ENCODE peak calls at places on chromosomes 4 and X, in ten cellular contexts. One of them, this sample, is unnamed.
A peak's percentile ranks its signal among the peaks of the same experiment; 100 is the strongest.

GRCh38 chr4:2688697-2689096 is 67.4 kb downstream of the TNIP2 start:
- DNase-seq in esophagus squamous epithelium: no peak
- DNase-seq in testis: no peak
- DNase-seq in tibial nerve: no peak
- DNase-seq in heart left ventricle: no peak
- DNase-seq in H1: no peak
- DNase-seq in adrenal gland: no peak
- DNase-seq in stomach: no peak
- DNase-seq in suprapubic skin: no peak
- DNase-seq in spleen: no peak
- DNase-seq in this sample: no peak

GRCh38 chr4:168741281-168742173 is 244.7 kb downstream of the PALLD start:
- DNase-seq in testis: no peak
- DNase-seq in stomach: no peak
- DNase-seq in heart left ventricle: no peak
- DNase-seq in tibial nerve: no peak
- DNase-seq in esophagus squamous epithelium: no peak
- DNase-seq in H1: no peak
- DNase-seq in spleen: no peak
- DNase-seq in suprapubic skin: no peak
- DNase-seq in adrenal gland: no peak
- DNase-seq in this sample: no peak

GRCh38 chr4:24164054-24164453 is 274.2 kb upstream of the PPARGC1A start:
- DNase-seq in testis: no peak
- DNase-seq in suprapubic skin: no peak
- DNase-seq in esophagus squamous epithelium: no peak
- DNase-seq in tibial nerve: no peak
- DNase-seq in H1: no peak
- DNase-seq in adrenal gland: no peak
- DNase-seq in heart left ventricle: no peak
- DNase-seq in stomach: no peak
- DNase-seq in spleen: no peak
- DNase-seq in this sample: no peak

GRCh38 chr4:134345249-134345648 is 143.7 kb upstream of the PABPC4L start:
- DNase-seq in esophagus squamous epithelium: no peak
- DNase-seq in spleen: no peak
- DNase-seq in suprapubic skin: no peak
- DNase-seq in stomach: no peak
- DNase-seq in testis: no peak
- DNase-seq in adrenal gland: no peak
- DNase-seq in H1: no peak
- DNase-seq in heart left ventricle: no peak
- DNase-seq in tibial nerve: no peak
- DNase-seq in this sample: no peak

GRCh38 chrX:121598356-121598755 is 550.9 kb downstream of the GLUD2 start:
- DNase-seq in stomach: no peak
- DNase-seq in spleen: no peak
- DNase-seq in testis: no peak
- DNase-seq in adrenal gland: no peak
- DNase-seq in H1: no peak
- DNase-seq in tibial nerve: no peak
- DNase-seq in heart left ventricle: no peak
- DNase-seq in suprapubic skin: no peak
- DNase-seq in esophagus squamous epithelium: no peak
- DNase-seq in this sample: no peak

GRCh38 chr4:186762361-186762760 is 38.7 kb upstream of the FAT1 start:
- DNase-seq in H1: no peak
- DNase-seq in esophagus squamous epithelium: no peak
- DNase-seq in heart left ventricle: no peak
- DNase-seq in adrenal gland: no peak
- DNase-seq in testis: no peak
- DNase-seq in stomach: no peak
- DNase-seq in spleen: no peak
- DNase-seq in suprapubic skin: no peak
- DNase-seq in tibial nerve: no peak
- DNase-seq in this sample: no peak

GRCh38 chr4:45897934-45898585 is 225.8 kb downstream of the GABRG1 start:
- DNase-seq in testis: no peak
- DNase-seq in adrenal gland: no peak
- DNase-seq in spleen: no peak
- DNase-seq in suprapubic skin: no peak
- DNase-seq in heart left ventricle: no peak
- DNase-seq in H1: no peak
- DNase-seq in tibial nerve: no peak
- DNase-seq in stomach: no peak
- DNase-seq in esophagus squamous epithelium: no peak
- DNase-seq in this sample: no peak

GRCh38 chr4:125620066-125620850 is 305.5 kb downstream of the FAT4 start:
- DNase-seq in adrenal gland: no peak
- DNase-seq in H1: no peak
- DNase-seq in suprapubic skin: no peak
- DNase-seq in heart left ventricle: no peak
- DNase-seq in stomach: no peak
- DNase-seq in tibial nerve: no peak
- DNase-seq in spleen: no peak
- DNase-seq in esophagus squamous epithelium: no peak
- DNase-seq in testis: no peak
- DNase-seq in this sample: no peak

GRCh38 chrX:95058815-95059214 is 1384.8 kb downstream of the FAM133A start:
- DNase-seq in suprapubic skin: no peak
- DNase-seq in testis: no peak
- DNase-seq in stomach: no peak
- DNase-seq in H1: no peak
- DNase-seq in heart left ventricle: no peak
- DNase-seq in esophagus squamous epithelium: no peak
- DNase-seq in spleen: no peak
- DNase-seq in adrenal gland: no peak
- DNase-seq in tibial nerve: no peak
- DNase-seq in this sample: no peak

GRCh38 chr4:125938541-125938940 is 623.8 kb downstream of the FAT4 start:
- DNase-seq in suprapubic skin: no peak
- DNase-seq in spleen: no peak
- DNase-seq in stomach: no peak
- DNase-seq in adrenal gland: no peak
- DNase-seq in tibial nerve: no peak
- DNase-seq in esophagus squamous epithelium: no peak
- DNase-seq in H1: no peak
- DNase-seq in heart left ventricle: no peak
- DNase-seq in testis: no peak
- DNase-seq in this sample: no peak

GRCh38 chr4:152618971-152619370 is 60.8 kb downstream of the TMEM154 start:
- DNase-seq in spleen: no peak
- DNase-seq in H1: no peak
- DNase-seq in tibial nerve: no peak
- DNase-seq in adrenal gland: no peak
- DNase-seq in suprapubic skin: no peak
- DNase-seq in stomach: no peak
- DNase-seq in heart left ventricle: no peak
- DNase-seq in testis: no peak
- DNase-seq in esophagus squamous epithelium: no peak
- DNase-seq in this sample: no peak

GRCh38 chr4:152620915-152621314 is 58.9 kb downstream of the TMEM154 start:
- DNase-seq in tibial nerve: no peak
- DNase-seq in heart left ventricle: no peak
- DNase-seq in adrenal gland: no peak
- DNase-seq in suprapubic skin: no peak
- DNase-seq in esophagus squamous epithelium: no peak
- DNase-seq in testis: no peak
- DNase-seq in stomach: no peak
- DNase-seq in H1: no peak
- DNase-seq in spleen: no peak
- DNase-seq in this sample: no peak

GRCh38 chr4:152619556-152619955 is 60.2 kb downstream of the TMEM154 start:
- DNase-seq in stomach: no peak
- DNase-seq in H1: no peak
- DNase-seq in spleen: no peak
- DNase-seq in tibial nerve: no peak
- DNase-seq in esophagus squamous epithelium: no peak
- DNase-seq in heart left ventricle: no peak
- DNase-seq in adrenal gland: no peak
- DNase-seq in suprapubic skin: no peak
- DNase-seq in testis: no peak
- DNase-seq in this sample: no peak

GRCh38 chr4:152616804-152617203 is 63.0 kb downstream of the TMEM154 start:
- DNase-seq in heart left ventricle: no peak
- DNase-seq in esophagus squamous epithelium: no peak
- DNase-seq in adrenal gland: no peak
- DNase-seq in tibial nerve: no peak
- DNase-seq in H1: no peak
- DNase-seq in spleen: no peak
- DNase-seq in testis: no peak
- DNase-seq in stomach: no peak
- DNase-seq in suprapubic skin: no peak
- DNase-seq in this sample: no peak

DNA sequence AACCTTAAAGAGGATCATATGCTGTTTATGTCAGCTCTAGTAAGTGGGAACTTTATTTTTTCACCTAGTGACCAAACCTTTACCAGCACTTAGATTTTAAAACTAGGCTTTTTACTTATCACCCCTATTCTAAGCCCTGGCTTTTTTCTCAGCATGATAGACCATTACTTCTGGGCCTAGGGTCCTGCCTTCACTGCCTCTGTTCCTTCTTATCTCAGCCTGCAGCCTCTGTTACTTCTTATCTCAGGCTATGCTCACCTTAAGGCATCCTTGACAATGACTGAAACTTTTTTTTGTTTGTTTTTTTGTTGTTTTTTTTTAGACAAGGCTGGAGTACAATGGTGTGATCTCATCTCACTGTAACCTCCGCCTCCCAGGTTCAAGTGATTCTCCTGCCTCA is 59.6 kb downstream of the TMEM154 start:
- DNase-seq in testis: no peak
- DNase-seq in H1: no peak
- DNase-seq in heart left ventricle: no peak
- DNase-seq in stomach: no peak
- DNase-seq in spleen: no peak
- DNase-seq in tibial nerve: no peak
- DNase-seq in esophagus squamous epithelium: no peak
- DNase-seq in adrenal gland: no peak
- DNase-seq in suprapubic skin: no peak
- DNase-seq in this sample: no peak
- TF ChIP-seq POLR2A in testis: no peak
- TF ChIP-seq POLR2A in H1: no peak
- TF ChIP-seq POLR2A in heart left ventricle: no peak
- TF ChIP-seq POLR2A in stomach: no peak
- TF ChIP-seq POLR2A in spleen: no peak
- TF ChIP-seq POLR2A in tibial nerve: no peak
- TF ChIP-seq POLR2A in esophagus squamous epithelium: no peak
- TF ChIP-seq POLR2A in adrenal gland: no peak
- TF ChIP-seq POLR2A in suprapubic skin: no peak
- TF ChIP-seq POLR2A in this sample: no peak

GRCh38 chr4:82833696-82834313 is 35.2 kb upstream of the SCD5 start:
- DNase-seq in testis: no peak
- DNase-seq in esophagus squamous epithelium: no peak
- DNase-seq in heart left ventricle: no peak
- DNase-seq in suprapubic skin: no peak
- DNase-seq in stomach: no peak
- DNase-seq in H1: no peak
- DNase-seq in adrenal gland: peak; percentile 19
- DNase-seq in tibial nerve: no peak
- DNase-seq in spleen: no peak
- DNase-seq in this sample: no peak
- H3K36me3 ChIP-seq in testis: no peaks in the 10 kb centered on the region
- H3K36me3 ChIP-seq in esophagus squamous epithelium: peaks cover 3% of the 10 kb centered on the region
- H3K36me3 ChIP-seq in heart left ventricle: peaks cover 80% of the 10 kb centered on the region
- H3K36me3 ChIP-seq in suprapubic skin: peaks cover 54% of the 10 kb centered on the region
- H3K36me3 ChIP-seq in stomach: peaks cover 68% of the 10 kb centered on the region
- H3K36me3 ChIP-seq in H1: no peaks in the 10 kb centered on the region
- H3K36me3 ChIP-seq in adrenal gland: peaks cover 43% of the 10 kb centered on the region
- H3K36me3 ChIP-seq in tibial nerve: no peaks in the 10 kb centered on the region
- H3K36me3 ChIP-seq in spleen: peaks cover 87% of the 10 kb centered on the region
- H3K36me3 ChIP-seq in this sample: peaks cover 12% of the 10 kb centered on the region

DNA sequence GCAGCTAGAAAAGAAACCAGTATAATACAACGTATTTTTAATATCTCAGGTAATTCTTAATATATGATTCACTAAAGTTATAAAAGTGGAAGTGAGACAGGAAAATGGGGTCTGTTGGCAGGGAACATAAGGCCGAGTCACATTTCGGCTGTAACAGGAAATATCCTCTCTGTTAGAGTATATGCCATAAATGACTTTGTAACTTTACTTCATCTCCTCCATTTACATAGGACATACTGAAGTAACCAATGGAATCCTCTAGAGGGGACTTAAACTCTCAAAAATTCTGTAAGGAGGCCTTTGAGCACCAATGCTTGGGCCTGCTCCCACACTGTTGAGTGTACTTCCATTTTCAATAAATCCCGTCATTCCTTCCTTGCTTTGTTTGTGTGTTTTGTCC is 71.3 kb downstream of the ANKRD17 start:
- DNase-seq in H1: no peak
- DNase-seq in heart left ventricle: no peak
- DNase-seq in testis: no peak
- DNase-seq in suprapubic skin: no peak
- DNase-seq in stomach: no peak
- DNase-seq in esophagus squamous epithelium: no peak
- DNase-seq in adrenal gland: no peak
- DNase-seq in spleen: no peak
- DNase-seq in tibial nerve: no peak
- DNase-seq in this sample: no peak
- TF ChIP-seq POLR2A in H1: no peak
- TF ChIP-seq POLR2A in heart left ventricle: no peak
- TF ChIP-seq POLR2A in testis: no peak
- TF ChIP-seq POLR2A in suprapubic skin: no peak
- TF ChIP-seq POLR2A in stomach: no peak
- TF ChIP-seq POLR2A in esophagus squamous epithelium: no peak
- TF ChIP-seq POLR2A in adrenal gland: no peak
- TF ChIP-seq POLR2A in spleen: no peak
- TF ChIP-seq POLR2A in tibial nerve: no peak
- TF ChIP-seq POLR2A in this sample: no peak

GRCh38 chr4:73721419-73721818 is 18.9 kb upstream of the CXCL8 start:
- DNase-seq in heart left ventricle: no peak
- DNase-seq in esophagus squamous epithelium: no peak
- DNase-seq in suprapubic skin: no peak
- DNase-seq in testis: no peak
- DNase-seq in spleen: no peak
- DNase-seq in stomach: no peak
- DNase-seq in adrenal gland: no peak
- DNase-seq in tibial nerve: peak; percentile 52
- DNase-seq in H1: no peak
- DNase-seq in this sample: no peak
- H3K36me3 ChIP-seq in heart left ventricle: no peaks in the 10 kb centered on the region
- H3K36me3 ChIP-seq in esophagus squamous epithelium: no peaks in the 10 kb centered on the region
- H3K36me3 ChIP-seq in suprapubic skin: no peaks in the 10 kb centered on the region
- H3K36me3 ChIP-seq in testis: no peaks in the 10 kb centered on the region
- H3K36me3 ChIP-seq in spleen: no peaks in the 10 kb centered on the region
- H3K36me3 ChIP-seq in stomach: no peaks in the 10 kb centered on the region
- H3K36me3 ChIP-seq in adrenal gland: no peaks in the 10 kb centered on the region
- H3K36me3 ChIP-seq in tibial nerve: no peaks in the 10 kb centered on the region
- H3K36me3 ChIP-seq in H1: no peaks in the 10 kb centered on the region
- H3K36me3 ChIP-seq in this sample: no peaks in the 10 kb centered on the region

GRCh38 chr4:154551872-154552686 is 1.9 kb upstream of the PLRG1 start:
- DNase-seq in adrenal gland: peak; percentile 81
- DNase-seq in suprapubic skin: peak; percentile 86
- DNase-seq in esophagus squamous epithelium: peak; percentile 2
- DNase-seq in spleen: peak; percentile 87
- DNase-seq in testis: peak; percentile 85
- DNase-seq in tibial nerve: peak; percentile 77
- DNase-seq in stomach: peak; percentile 78
- DNase-seq in H1: no peak
- DNase-seq in heart left ventricle: peak; percentile 78
- DNase-seq in this sample: peak; percentile 86

GRCh38 chr4:154545689-154546088 is 4.5 kb downstream of the PLRG1 start:
- DNase-seq in testis: no peak
- DNase-seq in suprapubic skin: no peak
- DNase-seq in adrenal gland: no peak
- DNase-seq in tibial nerve: no peak
- DNase-seq in stomach: no peak
- DNase-seq in esophagus squamous epithelium: no peak
- DNase-seq in H1: no peak
- DNase-seq in heart left ventricle: no peak
- DNase-seq in spleen: no peak
- DNase-seq in this sample: no peak

GRCh38 chr4:154549894-154550790 is at the start of gene PLRG1:
- DNase-seq in spleen: peak; percentile 99
- DNase-seq in esophagus squamous epithelium: peak; percentile 72
- DNase-seq in H1: peak; percentile 82
- DNase-seq in heart left ventricle: peak; percentile 98
- DNase-seq in stomach: peak; percentile 98
- DNase-seq in testis: peak; percentile 97
- DNase-seq in adrenal gland: peak; percentile 98
- DNase-seq in tibial nerve: peak; percentile 94
- DNase-seq in suprapubic skin: peak; percentile 97
- DNase-seq in this sample: peak; percentile 97
- TF ChIP-seq POLR2A in spleen: no peak
- TF ChIP-seq POLR2A in esophagus squamous epithelium: peak; percentile 30
- TF ChIP-seq POLR2A in H1: peak; percentile 85
- TF ChIP-seq POLR2A in heart left ventricle: peak; percentile 75
- TF ChIP-seq POLR2A in stomach: peak; percentile 55
- TF ChIP-seq POLR2A in testis: peak; percentile 21
- TF ChIP-seq POLR2A in adrenal gland: peak; percentile 72
- TF ChIP-seq POLR2A in tibial nerve: peak; percentile 76
- TF ChIP-seq POLR2A in suprapubic skin: no peak
- TF ChIP-seq POLR2A in this sample: peak; percentile 73

This sample was measured in body of pancreas.